ENCODE peak calls at places on chromosomes 11 and 22, in seven cellular contexts. Y is substantia nigra; I is dermis blood vessel endothelial cell; E is left colon; H is effector CD4-positive, alpha-beta T cell; G is CD4-positive, CD25-positive, alpha-beta regulatory T cell; M is BJ. R is an unnamed sample.

GRCh38 chr11:116052603-116053537 is 548.7 kb upstream of the CADM1 start:
- DNase-seq in Y (no peak), I (no peak), E (no peak), H (no peak), G (no peak), M (no peak), R (no peak)

GRCh38 chr22:50191041-50191740 is 5.5 kb downstream of the TRABD start:
- DNase-seq in Y (peak; percentile 42), I (peak; percentile 31), E (peak; percentile 70), H (peak; percentile 80), G (peak; percentile 88), M (no peak), R (peak; percentile 78)

GRCh38 chr11:59216654-59217640 is 4.2 kb upstream of the MPEG1 start:
- DNase-seq in Y (peak; percentile 31), I (peak; percentile 60), E (peak; percentile 48), H (no peak), G (no peak), M (no peak), R (peak; percentile 46)

GRCh38 chr22:24054356-24054755 is 43.3 kb downstream of the CABIN1 start:
- DNase-seq in Y (no peak), I (no peak), E (no peak), H (no peak), G (no peak), M (no peak), R (no peak)

GRCh38 chr11:104946907-104947306 is 21.5 kb downstream of the CASP4 start:
- DNase-seq in Y (peak; percentile 9), I (peak; percentile 80), E (no peak), H (no peak), G (peak; percentile 60), M (no peak), R (no peak)

GRCh38 chr11:93740031-93740801 is 1.1 kb downstream of the TAF1D start:
- DNase-seq in Y (no peak), I (peak; percentile 17), E (no peak), H (no peak), G (no peak), M (peak; percentile 16), R (peak; percentile 19)

GRCh38 chr11:78080818-78081495 is 1.3 kb upstream of the NDUFC2 start:
- DNase-seq in Y (no peak), I (peak; percentile 57), E (no peak), H (no peak), G (no peak), M (peak; percentile 59), R (no peak)

GRCh38 chr11:72426054-72426757 is 8.1 kb downstream of the CLPB start:
- DNase-seq in Y (no peak), I (no peak), E (no peak), H (no peak), G (no peak), M (no peak), R (no peak)

GRCh38 chr11:34052608-34053160 is 1.2 kb downstream of the CAPRIN1 start:
- DNase-seq in Y (peak; percentile 24), I (peak; percentile 41), E (peak; percentile 37), H (peak; percentile 18), G (no peak), M (no peak), R (peak; percentile 30)

GRCh38 chr22:35712672-35713071 is 5.0 kb upstream of the APOL5 start:
- DNase-seq in Y (no peak), I (no peak), E (no peak), H (no peak), G (no peak), M (no peak), R (no peak)

GRCh38 chr22:36384766-36385400 is 2.9 kb downstream of the MYH9 start:
- DNase-seq in Y (no peak), I (peak; percentile 71), E (no peak), H (peak; percentile 48), G (peak; percentile 83), M (no peak), R (no peak)

GRCh38 chr22:37843746-37844089 is 416 bp downstream of the ANKRD54 start:
- DNase-seq in Y (no peak), I (no peak), E (peak; percentile 36), H (peak; percentile 37), G (no peak), M (no peak), R (peak; percentile 59)

GRCh38 chr11:1480191-1480554 is 6.4 kb downstream of the MOB2 start:
- DNase-seq in Y (no peak), I (no peak), E (no peak), H (no peak), G (no peak), M (no peak), R (no peak)

GRCh38 chr11:71304491-71304890 is 52.1 kb upstream of the SHANK2 start:
- DNase-seq in Y (no peak), I (no peak), E (no peak), H (no peak), G (no peak), M (no peak), R (no peak)

GRCh38 chr22:38165929-38166593 is 15.6 kb downstream of the PLA2G6 start:
- DNase-seq in Y (no peak), I (no peak), E (peak; percentile 22), H (no peak), G (no peak), M (no peak), R (no peak)

GRCh38 chr11:13999704-14000103 is 37.2 kb downstream of the SPON1 start:
- DNase-seq in Y (no peak), I (no peak), E (no peak), H (no peak), G (no peak), M (no peak), R (no peak)

GRCh38 chr11:122817121-122817520 is 21.2 kb upstream of the CRTAM start:
- DNase-seq in Y (no peak), I (peak; percentile 56), E (no peak), H (no peak), G (no peak), M (no peak), R (peak; percentile 13)

GRCh38 chr11:75801362-75802021 is 13.5 kb upstream of the UVRAG start:
- DNase-seq in Y (peak; percentile 25), I (no peak), E (peak; percentile 44), H (no peak), G (no peak), M (no peak), R (peak; percentile 31)

GRCh38 chr11:119894916-119895315 is 165.9 kb upstream of the NECTIN1 start:
- DNase-seq in Y (no peak), I (no peak), E (no peak), H (no peak), G (no peak), M (no peak), R (no peak)

GRCh38 chr11:119585038-119585666 is 143.8 kb downstream of the NECTIN1 start:
- DNase-seq in Y (no peak), I (peak; percentile 17), E (no peak), H (no peak), G (no peak), M (no peak), R (peak; percentile 10)

GRCh38 chr22:43825651-43826050 is 13.5 kb upstream of the EFCAB6 start:
- DNase-seq in Y (no peak), I (no peak), E (no peak), H (no peak), G (no peak), M (no peak), R (no peak)

GRCh38 chr22:42065408-42066132 is 5.0 kb downstream of the NAGA start:
- DNase-seq in Y (no peak), I (no peak), E (no peak), H (no peak), G (no peak), M (no peak), R (no peak)

GRCh38 chr11:117497206-117497951 is 169.7 kb downstream of the CEP164 start:
- DNase-seq in Y (peak; percentile 66), I (no peak), E (no peak), H (no peak), G (no peak), M (no peak), R (no peak)

GRCh38 chr11:120168960-120169681 is 31.2 kb upstream of the TRIM29 start:
- DNase-seq in Y (peak; percentile 77), I (peak; percentile 80), E (peak; percentile 42), H (no peak), G (peak; percentile 31), M (no peak), R (peak; percentile 70)

GRCh38 chr11:76599041-76600013 is 71.2 kb downstream of the LRRC32 start:
- DNase-seq in Y (no peak), I (no peak), E (no peak), H (no peak), G (no peak), M (no peak), R (no peak)

GRCh38 chr22:22074634-22075381 is 92.2 kb upstream of the TOP3B start:
- DNase-seq in Y (no peak), I (no peak), E (no peak), H (no peak), G (no peak), M (no peak), R (no peak)

GRCh38 chr11:15742626-15743243 is 613.6 kb downstream of the SOX6 start:
- DNase-seq in Y (no peak), I (peak; percentile 18), E (no peak), H (no peak), G (no peak), M (no peak), R (no peak)

GRCh38 chr11:60740573-60740972 is 16.1 kb downstream of the MS4A18 start:
- DNase-seq in Y (no peak), I (no peak), E (no peak), H (no peak), G (no peak), M (no peak), R (no peak)

GRCh38 chr11:13289081-13289480 is 11.5 kb downstream of the BMAL1 start:
- DNase-seq in Y (no peak), I (peak; percentile 31), E (no peak), H (no peak), G (no peak), M (no peak), R (no peak)

R was measured in transverse colon.